ENCODE peak calls at places on chromosomes 2 and 18, in six cellular contexts. K, X, U, J, S and N are unnamed samples.

GRCh38 chr2:72148391-72148974 is 821 bp upstream of the CYP26B1 start:
- DNase-seq in U (no peak), S (no peak), J (peak; percentile 73), X (no peak), K (no peak), N (no peak)

GRCh38 chr2:102043560-102043959 is 51.8 kb downstream of the IL1R2 start:
- DNase-seq in S (no peak), X (no peak), J (no peak), K (no peak), U (no peak), N (no peak)

GRCh38 chr2:233416706-233417105 is 62.4 kb downstream of the DGKD start:
- DNase-seq in J (no peak), K (no peak), U (no peak), X (no peak), S (no peak), N (no peak)

GRCh38 chr2:166229678-166230023 is 101.8 kb upstream of the SCN1A start:
- DNase-seq in K (no peak), J (no peak), U (no peak), S (no peak), X (no peak), N (no peak)

GRCh38 chr2:42216712-42217111 is 47.6 kb downstream of the EML4 start:
- DNase-seq in U (no peak), S (no peak), J (no peak), X (no peak), K (peak; percentile 85), N (no peak)

GRCh38 chr2:38106420-38107182 is 30.6 kb upstream of the CYP1B1 start:
- DNase-seq in X (no peak), S (no peak), U (no peak), K (peak; percentile 82), J (no peak), N (no peak)

GRCh38 chr18:33837191-33837590 is 259.2 kb downstream of the ASXL3 start:
- DNase-seq in U (peak; percentile 86), J (peak; percentile 10), X (no peak), S (no peak), K (no peak), N (no peak)

GRCh38 chr2:36137612-36138011 is 218.0 kb upstream of the CRIM1 start:
- DNase-seq in K (no peak), X (no peak), J (no peak), S (no peak), U (no peak), N (no peak)

GRCh38 chr2:66822186-66822585 is 387.3 kb downstream of the MEIS1 start:
- DNase-seq in U (no peak), X (no peak), S (no peak), K (no peak), J (no peak), N (no peak)

GRCh38 chr2:18520605-18521031 is 39.8 kb downstream of the RDH14 start:
- DNase-seq in U (peak; percentile 71), S (peak; percentile 81), K (peak; percentile 73), X (peak; percentile 67), J (peak; percentile 82), N (peak; percentile 62)

GRCh38 chr2:234770081-234770506 is 181.7 kb upstream of the SH3BP4 start:
- DNase-seq in K (no peak), U (peak; percentile 77), S (no peak), J (peak; percentile 57), X (peak; percentile 4), N (no peak)

GRCh38 chr2:217822296-217823252 is 180.2 kb downstream of the TNS1 start:
- DNase-seq in X (no peak), K (peak; percentile 47), J (peak; percentile 31), S (no peak), U (no peak), N (no peak)

GRCh38 chr2:6139142-6139541 is 447.0 kb downstream of the SOX11 start:
- DNase-seq in K (no peak), S (no peak), U (no peak), J (no peak), X (no peak), N (no peak)

GRCh38 chr2:127526142-127526939 is at the start of gene IWS1:
- DNase-seq in S (peak; percentile 88), X (peak; percentile 96), J (peak; percentile 99), U (peak; percentile 89), K (peak; percentile 95), N (peak; percentile 93)

GRCh38 chr2:19362094-19362649 is 3.7 kb upstream of the OSR1 start:
- DNase-seq in X (no peak), S (no peak), K (no peak), U (peak; percentile 41), J (no peak), N (no peak)